ENCODE peak calls at places on chromosomes 7 and 10, in six cellular contexts. R is adrenal gland, G is GM06990, O is endothelial cell of umbilical vein, E is cardiac muscle cell, L is Panc1. S is an unnamed sample. For H3K36me3, the result is how much of the 10 kb centered on the place peaks cover.

GRCh38 chr10:69914373-69915268 is 112.9 kb downstream of the COL13A1 start:
- DNase-seq in E (peak), G (peak), O (peak), L (peak), R (peak), S (no peak)

GRCh38 chr7:50781894-50782293 is 802 bp downstream of the GRB10 start:
- DNase-seq in G (no peak), R (no peak), L (no peak), O (no peak), E (no peak), S (no peak)

GRCh38 chr10:72952901-72953223 is 1.7 kb downstream of the PLA2G12B start:
- DNase-seq in L (no peak), E (no peak), R (no peak), G (no peak), O (no peak), S (no peak)

GRCh38 chr10:62459072-62459471 is 84.9 kb downstream of the ZNF365 start:
- DNase-seq in G (no peak), R (no peak), E (peak), L (no peak), O (no peak), S (no peak)

GRCh38 chr10:88793747-88794299 is 8.7 kb upstream of the LIPM start:
- DNase-seq in E (peak), O (no peak), G (peak), L (no peak), R (no peak), S (no peak)

GRCh38 chr10:89494068-89494467 is 41.3 kb downstream of the SLC16A12 start:
- DNase-seq in L (no peak), O (no peak), R (no peak), E (no peak), G (no peak), S (no peak)

GRCh38 chr7:1693991-1694524 is 24.0 kb downstream of the ELFN1 start:
- DNase-seq in E (peak), R (no peak), L (no peak), G (no peak), O (no peak), S (no peak)

GRCh38 chr10:16989826-16990293 is 139.8 kb downstream of the CUBN start:
- DNase-seq in O (no peak), E (no peak), L (no peak), R (no peak), G (no peak), S (no peak)

GRCh38 chr7:151481650-151482505 is 37.8 kb downstream of the RHEB start:
- DNase-seq in L (no peak), O (no peak), G (no peak), R (peak), E (no peak), S (no peak)

GRCh38 chr10:30219977-30220751 is 128.9 kb downstream of the MTPAP start:
- DNase-seq in L (no peak), E (peak), G (no peak), R (peak), O (peak), S (no peak)

GRCh38 chr10:47440207-47440606 is 43.7 kb downstream of the ANXA8 start:
- DNase-seq in E (no peak), L (no peak), O (no peak), G (no peak), R (no peak), S (no peak)

GRCh38 chr10:131617113-131617877 is 283.5 kb upstream of the PPP2R2D start:
- DNase-seq in G (no peak), E (no peak), L (no peak), R (no peak), O (no peak), S (no peak)

GRCh38 chr10:11245095-11245479 is 227.4 kb downstream of the CELF2 start:
- DNase-seq in O (no peak), E (no peak), R (no peak), L (no peak), G (peak), S (no peak)

GRCh38 chr10:14645239-14645960 is 129.3 kb downstream of the FAM107B start:
- DNase-seq in L (no peak), E (no peak), O (no peak), G (peak), R (no peak), S (no peak)

GRCh38 chr10:63642808-63643207 is 121.6 kb downstream of the REEP3 start:
- DNase-seq in G (no peak), E (peak), O (no peak), R (no peak), L (no peak), S (no peak)

GRCh38 chr10:63641799-63642198 is 120.6 kb downstream of the REEP3 start:
- DNase-seq in E (no peak), R (no peak), L (no peak), O (no peak), G (no peak), S (no peak)

GRCh38 chr10:63644398-63645142 is 123.4 kb downstream of the REEP3 start:
- DNase-seq in O (peak), G (no peak), R (no peak), L (no peak), E (no peak), S (no peak)

GRCh38 chr10:63645195-63645594 is 124.0 kb downstream of the REEP3 start:
- DNase-seq in O (no peak), L (no peak), E (no peak), R (no peak), G (no peak), S (no peak)

DNA sequence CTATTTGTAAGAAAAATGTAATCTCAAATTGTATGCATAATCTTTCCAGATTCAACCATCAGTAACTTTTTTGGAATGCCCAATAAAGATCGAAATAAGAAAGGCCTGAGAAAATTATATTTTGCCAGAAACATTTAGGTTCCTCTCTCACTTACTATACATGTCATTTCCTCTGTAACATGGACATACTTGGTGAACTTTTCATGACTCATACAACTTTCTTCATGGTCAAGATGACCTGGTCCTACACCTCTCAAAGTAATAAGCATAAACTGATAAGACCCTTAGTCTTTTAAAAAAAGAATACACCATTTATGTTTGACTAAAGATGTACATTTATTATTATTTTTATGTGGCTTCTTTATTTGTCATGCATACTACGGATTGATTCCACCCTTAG is 125.3 kb downstream of the REEP3 start:
- DNase-seq in G (no peak), O (peak), L (no peak), E (no peak), R (no peak), S (no peak)
- H3K4me3 ChIP-seq in G (no peak), O (no peak), L (no peak), E (no peak), R (no peak), S (no peak)

GRCh38 chr7:71925663-71926062 is 486.5 kb downstream of the CALN1 start:
- DNase-seq in L (no peak), R (no peak), G (no peak), E (no peak), O (no peak), S (no peak)
- TF ChIP-seq CTCF in L (peak), R (no peak), G (no peak), E (no peak), O (no peak), S (no peak)

DNA sequence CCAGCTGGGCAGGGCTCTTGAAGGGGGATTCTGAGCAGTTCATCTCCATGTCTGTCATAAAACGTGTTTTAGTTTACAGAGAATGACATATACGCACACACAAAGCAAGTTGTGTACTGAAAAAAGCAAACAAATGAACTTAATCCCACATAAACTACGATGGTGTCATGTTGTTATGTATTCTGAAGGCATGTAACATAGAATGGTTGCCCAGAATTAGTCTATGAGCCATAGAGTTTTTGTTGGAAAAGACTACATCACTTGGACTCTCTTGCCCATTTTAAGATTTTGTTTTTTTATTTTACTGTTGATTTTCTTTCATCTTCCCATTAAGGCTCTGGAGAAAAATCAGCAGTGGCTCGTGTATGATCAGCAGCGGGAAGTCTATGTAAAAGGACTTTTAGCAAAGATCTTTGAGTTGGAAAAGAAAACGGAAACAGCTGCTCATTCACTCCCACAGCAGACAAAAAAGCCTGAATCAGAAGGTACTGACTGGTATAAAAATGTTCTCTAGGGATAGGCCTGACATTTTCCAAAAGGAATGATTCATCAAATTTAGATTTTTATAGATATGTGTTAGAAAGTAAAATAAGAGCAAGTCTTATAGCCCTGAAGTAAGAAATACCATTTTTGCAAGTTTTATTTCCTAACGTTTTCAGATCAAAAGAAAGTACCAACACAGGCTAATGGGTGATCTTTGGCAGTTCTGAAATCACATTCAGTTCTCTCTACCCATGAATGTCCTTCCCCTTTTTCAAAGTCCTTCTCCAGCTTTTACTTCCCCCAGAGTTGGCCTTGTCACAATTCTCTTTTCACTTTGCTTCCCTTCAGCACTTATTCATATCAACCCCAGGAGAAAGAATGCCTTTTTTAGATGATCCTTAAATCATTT is 18.9 kb downstream of the CEP55 start:
- DNase-seq in E (peak), L (no peak), O (peak), G (no peak), R (no peak), S (no peak)
- H3K36me3 ChIP-seq in E (under half), L (half or more), O (under half), G (under half), R (under half), S (under half)

GRCh38 chr10:75434292-75434691 is 2.9 kb downstream of the LRMDA start:
- DNase-seq in E (no peak), G (no peak), L (no peak), O (no peak), R (peak), S (no peak)
- H3K4me3 ChIP-seq in E (no peak), G (no peak), L (no peak), O (no peak), R (no peak), S (no peak)

GRCh38 chr10:124534231-124534798 is 72.7 kb downstream of the LHPP start:
- DNase-seq in G (peak), R (peak), L (no peak), O (no peak), E (peak), S (no peak)
- TF ChIP-seq CTCF in G (peak), R (peak), L (peak), O (peak), E (peak), S (no peak)

DNA sequence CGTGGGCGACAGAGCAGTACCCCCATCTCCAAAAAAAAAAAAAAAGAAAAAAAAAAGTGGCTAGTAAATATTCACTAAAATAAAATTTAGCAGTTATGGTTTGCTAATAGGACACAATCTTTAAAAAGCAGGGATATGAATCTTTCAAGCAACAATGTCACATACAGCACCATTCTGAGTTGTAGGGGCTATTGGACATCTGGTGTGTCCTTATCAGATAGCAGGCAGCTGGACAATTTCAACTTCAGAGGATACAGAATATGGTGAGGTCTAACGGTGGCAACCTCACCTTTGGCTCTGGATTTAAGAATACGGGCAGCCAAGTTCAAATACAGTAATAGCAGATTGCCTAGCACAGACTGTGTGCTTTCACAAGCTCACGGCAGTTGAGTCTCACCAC is 51.1 kb downstream of the SLC37A3 start:
- DNase-seq in O (no peak), R (no peak), L (no peak), G (no peak), E (no peak), S (no peak)
- H3K36me3 ChIP-seq in O (under half), R (under half), L (under half), G (under half), E (under half), S (under half)

DNA sequence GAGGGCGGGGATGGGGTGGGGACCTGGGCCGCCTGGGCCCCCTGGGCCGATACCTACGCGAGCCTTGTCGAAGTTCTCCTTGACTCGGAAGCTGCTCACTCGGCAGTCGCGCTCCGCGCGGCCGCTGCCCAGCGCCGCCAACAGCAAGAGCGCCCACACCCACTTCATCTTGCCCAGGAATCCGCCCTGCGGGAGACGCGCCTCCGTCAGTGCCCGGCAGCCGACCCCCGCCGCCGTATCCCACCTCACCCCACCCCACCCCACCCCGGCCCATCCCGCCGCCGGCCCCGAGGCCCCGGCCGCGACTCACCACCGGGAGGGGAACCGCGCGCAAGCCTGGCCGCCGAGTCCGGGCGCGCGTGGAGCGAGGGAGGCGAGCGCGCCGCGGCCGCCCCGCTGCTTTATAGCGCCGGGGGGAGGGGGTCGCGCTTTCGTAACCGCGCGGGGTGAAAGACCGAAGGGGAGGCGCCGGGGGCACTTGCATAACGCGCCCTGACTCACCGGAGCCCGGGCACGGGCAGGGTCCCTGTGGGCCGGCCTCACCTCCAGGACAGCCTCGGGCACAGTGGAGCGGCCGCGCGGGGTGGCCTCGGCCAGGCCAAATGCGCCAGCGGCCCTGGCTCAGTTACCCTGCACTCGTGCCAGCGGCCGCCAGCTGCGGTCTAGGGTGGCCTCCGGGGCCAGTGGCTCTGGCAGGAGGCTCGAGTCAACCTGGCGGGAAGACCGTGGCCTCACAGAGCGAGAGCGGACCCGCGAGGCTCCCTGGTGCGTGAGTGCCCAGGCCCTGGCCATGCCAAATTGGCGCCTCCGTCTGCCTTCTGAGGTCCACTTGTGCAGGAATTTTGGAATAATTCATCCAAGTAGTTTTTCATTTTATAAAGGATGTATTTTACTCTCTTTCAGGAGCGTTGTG is at the start of gene RBP4:
- DNase-seq in O (peak), L (no peak), E (peak), R (peak), G (no peak), S (peak)
- H3K4me3 ChIP-seq in O (no peak), L (peak), E (peak), R (no peak), G (no peak), S (no peak)

GRCh38 chr10:121294630-121295029 is 303.6 kb downstream of the FGFR2 start:
- DNase-seq in O (no peak), G (no peak), L (no peak), R (no peak), E (no peak), S (no peak)

GRCh38 chr10:121291376-121291775 is 306.9 kb downstream of the FGFR2 start:
- DNase-seq in R (no peak), O (no peak), G (no peak), L (no peak), E (no peak), S (no peak)

GRCh38 chr10:121291828-121292227 is 306.4 kb downstream of the FGFR2 start:
- DNase-seq in E (no peak), L (no peak), R (no peak), O (no peak), G (no peak), S (no peak)

GRCh38 chr10:121292396-121292795 is 305.8 kb downstream of the FGFR2 start:
- DNase-seq in E (peak), O (no peak), L (no peak), R (no peak), G (no peak), S (no peak)

DNA sequence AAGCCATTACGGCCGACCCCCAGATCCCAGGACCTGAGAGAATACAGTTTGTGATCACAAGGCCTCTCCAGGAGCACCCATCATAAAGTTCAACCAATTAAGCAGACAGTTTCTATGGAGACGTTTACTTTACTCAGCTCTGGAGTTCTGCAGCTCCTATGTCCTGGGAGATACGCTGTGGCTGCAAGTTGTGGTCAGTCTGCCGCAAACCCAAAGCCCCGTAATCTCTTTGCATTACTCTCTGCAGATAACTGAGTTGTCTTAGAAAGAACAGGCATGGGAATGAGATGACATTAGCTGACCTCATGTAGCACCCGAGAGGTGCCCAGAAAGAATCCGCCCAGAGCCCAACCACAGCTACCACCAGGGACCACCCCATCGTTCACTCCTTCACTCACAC is 305.1 kb downstream of the FGFR2 start:
- DNase-seq in G (no peak), O (no peak), R (no peak), L (no peak), E (peak), S (no peak)
- TF ChIP-seq CTCF in G (no peak), O (no peak), R (no peak), L (no peak), E (no peak), S (no peak)

GRCh38 chr10:128701837-128702236 is 575.6 kb upstream of the MKI67 start:
- DNase-seq in L (no peak), R (no peak), O (no peak), G (no peak), E (no peak), S (no peak)
- H3K36me3 ChIP-seq in L (under half), R (under half), O (under half), G (under half), E (under half), S (under half)

GRCh38 chr10:95756796-95757657 is 1.1 kb downstream of the ENTPD1 start:
- DNase-seq in E (peak), L (no peak), O (peak), R (no peak), G (peak), S (no peak)

GRCh38 chr10:95756061-95756751 is at the start of gene ENTPD1:
- DNase-seq in E (peak), L (no peak), O (peak), R (peak), G (peak), S (peak)

GRCh38 chr10:95755511-95756004 is 405 bp upstream of the ENTPD1 start:
- DNase-seq in O (peak), R (peak), L (no peak), E (peak), G (no peak), S (no peak)

GRCh38 chr10:95759233-95759826 is 3.4 kb downstream of the ENTPD1 start:
- DNase-seq in L (no peak), E (no peak), R (no peak), G (no peak), O (peak), S (no peak)

DNA sequence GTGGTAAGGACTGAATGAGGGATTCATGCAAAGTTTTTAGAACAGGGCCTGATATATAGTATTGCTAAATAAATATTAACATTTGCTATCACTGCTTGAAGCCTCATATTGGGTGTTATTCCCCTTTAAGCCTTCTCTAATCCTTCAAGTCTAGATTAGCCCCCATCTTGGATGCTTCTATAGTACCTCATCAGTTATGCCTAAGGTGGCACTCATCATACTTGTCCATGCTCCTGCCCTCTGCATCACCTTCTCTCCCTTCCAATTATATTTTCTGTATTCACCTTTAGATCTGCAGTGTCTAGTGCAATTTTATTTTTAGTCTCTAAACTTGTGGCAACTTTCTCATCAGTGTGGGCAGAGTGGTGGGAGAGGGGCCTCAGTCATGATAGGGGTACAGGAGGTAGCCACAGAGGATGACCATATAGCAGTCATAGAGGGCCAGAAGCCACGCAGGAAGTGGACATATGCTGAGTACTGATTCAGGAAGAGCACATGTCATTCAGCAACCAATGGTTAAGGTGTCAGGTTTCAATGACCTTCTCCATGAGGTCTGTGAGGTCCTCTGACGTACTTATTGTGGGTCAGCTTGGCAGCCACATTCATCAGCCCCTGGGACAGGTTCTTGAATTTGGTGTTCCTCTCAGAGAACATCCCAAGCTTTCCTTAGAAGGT is 2.5 kb downstream of the ENTPD1 start:
- DNase-seq in L (no peak), O (peak), R (no peak), G (peak), E (no peak), S (no peak)
- H3K4me3 ChIP-seq in L (no peak), O (no peak), R (no peak), G (peak), E (no peak), S (no peak)

S was measured in mucosa of descending colon.